ENCODE peak calls at places on chromosomes 11 and 22, in nine cellular contexts. I is nucleus accumbens, V is NCI-H1694 treated with DMSO at 0.1 percent for 48 hours, F is CMK, S is IMR-90, O is AG04449, P is COR-L47, N is naive B cell, X is adipocyte. Y is an unnamed sample.
A peak's percentile ranks its signal among the peaks of the same experiment; 100 is the strongest.

GRCh38 chr22:35337932-35338331 is 38.2 kb downstream of the TOM1 start:
- DNase-seq in X (no peak), F (no peak), V (no peak), S (no peak), P (no peak), I (no peak), O (no peak), N (no peak), Y (no peak)

GRCh38 chr11:11605181-11605580 is 16.6 kb downstream of the GALNT18 start:
- DNase-seq in I (no peak), P (no peak), S (no peak), F (no peak), X (no peak), V (no peak), O (no peak), N (no peak), Y (no peak)

GRCh38 chr11:66438009-66438503 is 592 bp downstream of the MRPL11 start:
- DNase-seq in X (no peak), N (no peak), F (no peak), S (no peak), I (no peak), V (no peak), O (no peak), P (no peak), Y (no peak)

GRCh38 chr11:67120456-67120855 is 1.4 kb downstream of the KDM2A start:
- DNase-seq in S (no peak), N (no peak), I (no peak), F (no peak), P (no peak), O (no peak), V (no peak), X (peak; percentile 24), Y (peak; percentile 27)

GRCh38 chr11:118897721-118898310 is 14.1 kb downstream of the CXCR5 start:
- DNase-seq in F (no peak), X (no peak), O (no peak), N (no peak), S (no peak), I (no peak), P (peak; percentile 56), V (no peak), Y (no peak)

GRCh38 chr11:61885166-61885778 is 6.1 kb downstream of the FADS3 start:
- DNase-seq in I (no peak), X (no peak), V (no peak), P (no peak), N (no peak), O (no peak), F (no peak), S (no peak), Y (no peak)

GRCh38 chr11:63668396-63668795 is 2.8 kb downstream of the ATL3 start:
- DNase-seq in O (no peak), P (no peak), S (no peak), V (no peak), X (no peak), N (no peak), F (no peak), I (no peak), Y (no peak)

GRCh38 chr11:73978576-73979086 is 4.0 kb downstream of the UCP2 start:
- DNase-seq in N (no peak), I (no peak), V (no peak), O (no peak), P (no peak), S (peak; percentile 24), F (no peak), X (peak; percentile 39), Y (no peak)

GRCh38 chr22:30602049-30602448 is 4.9 kb upstream of the TCN2 start:
- DNase-seq in S (peak; percentile 43), I (no peak), X (peak; percentile 18), V (no peak), O (no peak), F (no peak), N (no peak), P (peak; percentile 40), Y (no peak)

GRCh38 chr11:3896644-3897043 is 41.2 kb downstream of the STIM1 start:
- DNase-seq in F (no peak), S (no peak), O (no peak), I (no peak), V (no peak), N (no peak), X (no peak), P (no peak), Y (no peak)

GRCh38 chr11:46240371-46240770 is 37.1 kb upstream of the CREB3L1 start:
- DNase-seq in S (no peak), P (no peak), V (no peak), I (no peak), F (no peak), N (no peak), X (peak; percentile 66), O (no peak), Y (no peak)

GRCh38 chr11:27497284-27497866 is 9.2 kb downstream of the LIN7C start:
- DNase-seq in X (peak; percentile 71), O (no peak), N (no peak), I (no peak), S (peak; percentile 27), F (no peak), V (peak; percentile 15), P (no peak), Y (peak; percentile 64)

GRCh38 chr22:50201191-50202129 is 649 bp downstream of the SELENOO start:
- DNase-seq in S (no peak), O (no peak), V (no peak), F (no peak), P (no peak), N (peak; percentile 51), I (no peak), X (peak; percentile 61), Y (no peak)

GRCh38 chr11:116529210-116529609 is 243.6 kb downstream of the BUD13 start:
- DNase-seq in S (no peak), P (no peak), N (no peak), O (no peak), F (no peak), V (no peak), X (no peak), I (no peak), Y (no peak)

GRCh38 chr11:14942735-14943134 is 29.4 kb downstream of the CALCA start:
- DNase-seq in S (no peak), V (no peak), N (no peak), I (no peak), X (no peak), P (peak; percentile 21), F (no peak), O (no peak), Y (no peak)

GRCh38 chr11:72580648-72580950 is 93.6 kb downstream of the PDE2A start:
- DNase-seq in V (no peak), S (no peak), P (no peak), F (no peak), N (no peak), X (no peak), I (no peak), O (no peak), Y (no peak)

GRCh38 chr11:105732611-105733010 is 122.7 kb downstream of the GRIA4 start:
- DNase-seq in N (no peak), F (no peak), S (peak; percentile 23), O (no peak), X (no peak), V (no peak), P (no peak), I (no peak), Y (no peak)

GRCh38 chr11:1371836-1372465 is 17.8 kb upstream of the BRSK2 start:
- DNase-seq in N (no peak), P (no peak), F (no peak), X (no peak), O (no peak), S (no peak), I (no peak), V (no peak), Y (no peak)

GRCh38 chr11:93225642-93226041 is 27.9 kb upstream of the SLC36A4 start:
- DNase-seq in O (no peak), V (peak; percentile 25), N (peak; percentile 7), F (no peak), I (no peak), P (peak; percentile 63), S (peak; percentile 16), X (peak; percentile 69), Y (peak; percentile 74)

GRCh38 chr11:73001615-73002014 is 140.5 kb downstream of the FCHSD2 start:
- DNase-seq in O (no peak), I (no peak), P (peak; percentile 85), V (peak; percentile 5), X (no peak), N (no peak), F (no peak), S (no peak), Y (no peak)

GRCh38 chr11:25317221-25317620 is 820.4 kb downstream of the LUZP2 start:
- DNase-seq in X (peak; percentile 12), O (no peak), S (peak; percentile 13), F (no peak), P (no peak), I (no peak), V (no peak), N (no peak), Y (no peak)

GRCh38 chr22:39175127-39176066 is 22.9 kb upstream of the CBX7 start:
- DNase-seq in I (no peak), P (no peak), F (no peak), V (no peak), X (no peak), S (no peak), O (no peak), N (no peak), Y (no peak)

GRCh38 chr22:39220897-39221850 is 23.6 kb downstream of the PDGFB start:
- DNase-seq in O (no peak), X (peak; percentile 14), F (no peak), I (no peak), S (peak; percentile 34), P (no peak), V (no peak), N (no peak), Y (no peak)

GRCh38 chr11:31492320-31492913 is 17.0 kb downstream of the IMMP1L start:
- DNase-seq in S (peak; percentile 61), I (no peak), F (no peak), O (no peak), N (no peak), V (no peak), P (no peak), X (peak; percentile 72), Y (no peak)

GRCh38 chr22:47377926-47378560 is 615.6 kb downstream of the TBC1D22A start:
- DNase-seq in O (no peak), N (no peak), S (no peak), I (no peak), X (no peak), V (no peak), P (no peak), F (no peak), Y (no peak)

GRCh38 chr11:43419460-43419859 is 60.7 kb downstream of the TTC17 start:
- DNase-seq in F (no peak), V (peak; percentile 12), O (no peak), I (no peak), P (peak; percentile 6), S (peak; percentile 53), X (peak; percentile 69), N (peak; percentile 5), Y (peak; percentile 53)

GRCh38 chr11:92627615-92628201 is 341.7 kb upstream of the MTNR1B start:
- DNase-seq in P (no peak), I (no peak), X (no peak), V (no peak), F (no peak), S (peak; percentile 31), O (no peak), N (no peak), Y (no peak)

GRCh38 chr11:73894725-73895335 is 18.0 kb downstream of the PAAF1 start:
- DNase-seq in X (no peak), N (no peak), P (no peak), I (no peak), S (peak; percentile 81), F (no peak), V (no peak), O (no peak), Y (no peak)

GRCh38 chr11:47961383-47961782 is 19.0 kb upstream of the PTPRJ start:
- DNase-seq in P (no peak), X (no peak), I (no peak), F (no peak), O (no peak), V (no peak), S (no peak), N (no peak), Y (no peak)

GRCh38 chr11:119210035-119210434 is 3.9 kb downstream of the CBL start:
- DNase-seq in N (no peak), X (no peak), F (no peak), I (no peak), P (no peak), O (no peak), S (no peak), V (no peak), Y (no peak)

GRCh38 chr11:76151561-76152085 is 54.7 kb downstream of the WNT11 start:
- DNase-seq in I (no peak), P (peak; percentile 26), N (no peak), V (no peak), S (no peak), O (no peak), X (no peak), F (no peak), Y (no peak)

Y was measured in pons.